ENCODE peak calls at places on chromosomes 16 and 17, in ten cellular contexts. U is transverse colon, P is esophagus muscularis mucosa, Z is K562, G is stomach, F is GM12878, A is suprapubic skin, W is upper lobe of left lung, Y is HepG2, E is SK-N-SH. X is an unnamed sample.

GRCh38 chr16:1812732-1813163 is 13.9 kb downstream of the HAGH start:
- DNase-seq in U (peak; percentile 68), P (peak; percentile 93), Z (peak; percentile 75), G (peak; percentile 89), F (no peak), A (peak; percentile 70), W (peak; percentile 91), Y (peak; percentile 70), E (peak; percentile 84), X (peak; percentile 78)

GRCh38 chr16:2492292-2492691 is 17.4 kb downstream of the TBC1D24 start:
- DNase-seq in U (peak; percentile 37), P (no peak), Z (no peak), G (no peak), F (no peak), A (no peak), W (peak; percentile 30), Y (no peak), E (no peak), X (no peak)

GRCh38 chr17:47875011-47875471 is 21.0 kb upstream of the SP2 start:
- DNase-seq in U (no peak), P (no peak), Z (no peak), G (no peak), F (no peak), A (no peak), W (no peak), Y (no peak), E (no peak), X (no peak)

GRCh38 chr16:87295259-87295658 is 21.9 kb downstream of the C16orf95 start:
- DNase-seq in U (no peak), P (no peak), Z (peak; percentile 86), G (no peak), F (no peak), A (no peak), W (no peak), Y (peak; percentile 78), E (no peak), X (no peak)

GRCh38 chr16:88907768-88908167 is 41.3 kb upstream of the PABPN1L start:
- DNase-seq in U (no peak), P (no peak), Z (no peak), G (no peak), F (no peak), A (no peak), W (no peak), Y (no peak), E (no peak), X (no peak)

GRCh38 chr16:58515871-58516767 is 802 bp downstream of the SETD6 start:
- DNase-seq in U (peak; percentile 67), P (no peak), Z (peak; percentile 69), G (peak; percentile 70), F (no peak), A (no peak), W (peak; percentile 89), Y (peak; percentile 24), E (no peak), X (peak; percentile 63)

GRCh38 chr17:33038740-33039139 is 47.1 kb downstream of the SPACA3 start:
- DNase-seq in U (peak; percentile 41), P (no peak), Z (peak; percentile 71), G (no peak), F (no peak), A (no peak), W (no peak), Y (no peak), E (peak; percentile 73), X (no peak)

GRCh38 chr16:57148481-57148880 is 37.4 kb downstream of the PSME3IP1 start:
- DNase-seq in U (no peak), P (no peak), Z (no peak), G (no peak), F (no peak), A (no peak), W (no peak), Y (no peak), E (no peak), X (peak; percentile 57)

DNA sequence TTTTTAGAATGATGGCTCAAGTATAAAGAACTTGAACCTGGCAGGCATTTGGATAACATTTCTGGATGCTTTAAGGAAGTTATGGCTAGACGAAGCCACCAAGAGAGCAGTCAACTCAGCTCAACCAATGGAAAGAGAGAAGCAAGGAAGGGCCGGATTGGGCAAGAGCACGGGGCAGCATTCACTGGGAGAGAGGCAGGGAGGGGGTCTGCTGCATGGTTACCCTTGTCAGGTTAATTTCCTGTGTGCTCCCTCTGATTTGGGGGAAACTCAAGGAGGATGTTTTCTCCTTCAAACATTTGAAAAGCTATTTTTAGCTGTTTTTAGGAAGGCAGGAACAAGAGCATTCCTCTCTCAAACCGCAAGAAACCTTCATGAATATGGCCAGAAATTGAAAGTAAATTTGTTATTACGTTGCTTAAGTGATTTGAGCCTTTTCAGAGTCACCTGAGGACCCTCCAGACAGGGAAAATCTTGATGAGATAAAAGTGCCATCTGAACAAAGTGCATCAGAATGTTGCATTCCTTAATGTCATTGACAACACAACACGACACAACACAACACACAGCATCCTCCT is 118.6 kb upstream of the ZFHX3 start:
- DNase-seq in U (no peak), P (no peak), Z (no peak), G (no peak), F (no peak), A (no peak), W (no peak), Y (no peak), E (no peak), X (peak; percentile 66)
- TF ChIP-seq EP300 in U (no peak), P (no peak), Z (no peak), G (no peak), F (no peak), A (no peak), W (no peak), Y (no peak), E (no peak), X (no peak)

DNA sequence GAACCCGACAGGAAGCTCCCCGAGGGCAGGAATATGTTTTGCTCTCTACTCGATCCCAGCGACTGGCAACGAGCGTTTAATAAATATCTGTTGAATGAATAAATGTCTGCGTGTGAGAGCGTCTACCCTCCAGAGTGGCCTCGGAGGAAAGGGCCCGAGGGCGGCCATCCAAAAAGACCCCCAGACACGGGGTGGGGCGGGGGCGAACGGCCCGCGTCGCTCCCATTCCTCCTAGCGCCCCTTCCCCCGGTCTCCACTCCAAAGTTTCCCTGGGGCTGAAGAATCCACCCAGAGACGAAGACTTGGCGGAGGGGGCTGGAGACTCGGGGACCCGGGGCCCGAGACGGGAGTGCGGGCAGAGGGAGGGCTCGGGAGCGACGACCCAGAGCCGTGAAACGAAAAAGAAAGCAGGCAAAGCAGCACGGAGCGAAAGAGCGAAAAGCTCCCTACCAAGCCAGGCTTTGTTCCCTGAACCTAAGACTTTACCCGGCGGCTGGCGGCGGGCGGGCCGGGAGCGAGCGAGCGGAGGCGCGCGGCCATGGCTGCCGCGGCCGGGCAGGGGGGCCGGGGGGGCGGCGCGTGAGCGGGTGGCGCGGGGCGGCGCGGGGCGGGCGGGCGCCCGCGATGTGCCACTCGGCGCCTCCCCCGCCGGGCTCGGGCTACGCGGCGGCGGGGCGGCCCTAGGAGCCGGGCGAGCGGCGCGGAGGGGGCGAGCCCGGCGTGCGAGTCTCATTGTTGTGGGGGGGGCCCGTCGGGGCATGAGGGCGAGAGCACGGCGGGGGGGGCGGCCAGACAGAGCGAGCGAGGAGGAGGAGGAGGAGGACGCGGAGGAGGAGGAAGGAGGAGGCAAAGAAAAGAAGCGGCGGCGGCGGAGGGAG is at the start of gene MLLT6:
- DNase-seq in U (peak; percentile 83), P (no peak), Z (peak; percentile 83), G (peak; percentile 82), F (no peak), A (no peak), W (peak; percentile 96), Y (peak; percentile 64), E (peak; percentile 93), X (peak; percentile 91)
- TF ChIP-seq POLR2AphosphoS5 in U (peak; percentile 12), P (peak; percentile 46), Z (peak; percentile 35), G (peak; percentile 47), F (no peak), A (no peak), W (peak; percentile 41), Y (peak; percentile 38), E (no peak), X (no peak)

GRCh38 chr17:79795795-79796569 is 895 bp downstream of the CBX8 start:
- DNase-seq in U (no peak), P (no peak), Z (no peak), G (no peak), F (no peak), A (no peak), W (no peak), Y (no peak), E (peak; percentile 44), X (no peak)

GRCh38 chr17:79798296-79799173 is 1.7 kb upstream of the CBX8 start:
- DNase-seq in U (no peak), P (no peak), Z (no peak), G (no peak), F (no peak), A (no peak), W (peak; percentile 86), Y (no peak), E (peak; percentile 39), X (no peak)

GRCh38 chr17:79796570-79797491 is at the start of gene CBX8:
- DNase-seq in U (peak; percentile 100), P (peak; percentile 100), Z (peak; percentile 96), G (peak; percentile 100), F (peak; percentile 94), A (peak; percentile 100), W (peak; percentile 100), Y (peak; percentile 99), E (peak; percentile 100), X (peak; percentile 100)

GRCh38 chr17:79799174-79799537 is 2.3 kb upstream of the CBX8 start:
- DNase-seq in U (no peak), P (no peak), Z (no peak), G (no peak), F (no peak), A (no peak), W (peak; percentile 85), Y (no peak), E (peak; percentile 35), X (no peak)

DNA sequence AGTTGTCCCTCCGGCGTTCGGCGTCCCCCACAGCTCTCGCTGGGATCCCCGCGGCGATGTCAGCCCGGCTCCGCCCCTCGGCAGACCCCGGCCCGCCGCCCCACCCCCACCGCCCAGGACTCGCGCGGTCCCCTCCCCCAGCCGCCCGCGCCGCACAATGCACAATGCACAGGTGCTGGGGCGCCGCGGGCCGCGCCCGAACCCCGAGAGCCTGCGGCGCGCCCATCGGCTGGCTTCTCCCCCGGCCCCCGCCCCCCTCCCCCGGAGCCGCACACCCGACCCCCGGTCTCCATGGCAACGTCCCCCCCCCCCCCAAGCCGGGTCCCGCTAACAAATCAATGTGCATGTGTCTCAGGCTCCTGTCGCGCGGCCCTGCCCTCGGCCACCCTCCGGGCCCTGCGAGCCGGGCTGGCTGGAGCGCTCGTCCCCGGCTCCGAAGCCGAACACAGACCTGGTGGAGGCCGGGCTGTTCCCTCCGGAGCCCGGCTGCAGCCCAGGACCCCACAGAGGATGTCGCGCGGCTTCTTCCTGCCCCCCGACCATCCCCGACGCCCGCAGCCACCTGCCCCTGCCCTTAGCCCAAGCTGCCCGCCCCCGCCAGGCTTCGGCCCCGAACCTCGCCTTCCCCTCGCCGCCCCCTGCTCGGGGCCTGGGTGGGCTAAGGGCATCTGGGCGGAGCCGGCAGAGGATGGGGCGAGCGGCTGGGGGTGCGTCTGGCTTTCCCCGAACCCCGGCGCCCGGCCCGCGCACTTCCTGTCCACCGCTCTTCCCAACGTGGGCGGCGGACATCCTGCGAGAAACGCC is 817 bp upstream of the CBX8 start:
- DNase-seq in U (no peak), P (no peak), Z (peak; percentile 87), G (no peak), F (no peak), A (no peak), W (peak; percentile 89), Y (no peak), E (peak; percentile 96), X (no peak)
- H3K4me1 ChIP-seq in U (peaks cover 18% of the 10 kb centered on the region), P (peaks cover 78% of the 10 kb centered on the region), Z (peaks cover 77% of the 10 kb centered on the region), G (peaks cover 78% of the 10 kb centered on the region), F (peaks cover 29% of the 10 kb centered on the region), A (peaks cover 66% of the 10 kb centered on the region), W (peaks cover 56% of the 10 kb centered on the region), Y (peaks cover 60% of the 10 kb centered on the region), E (peaks cover 23% of the 10 kb centered on the region), X (peaks cover 84% of the 10 kb centered on the region)

DNA sequence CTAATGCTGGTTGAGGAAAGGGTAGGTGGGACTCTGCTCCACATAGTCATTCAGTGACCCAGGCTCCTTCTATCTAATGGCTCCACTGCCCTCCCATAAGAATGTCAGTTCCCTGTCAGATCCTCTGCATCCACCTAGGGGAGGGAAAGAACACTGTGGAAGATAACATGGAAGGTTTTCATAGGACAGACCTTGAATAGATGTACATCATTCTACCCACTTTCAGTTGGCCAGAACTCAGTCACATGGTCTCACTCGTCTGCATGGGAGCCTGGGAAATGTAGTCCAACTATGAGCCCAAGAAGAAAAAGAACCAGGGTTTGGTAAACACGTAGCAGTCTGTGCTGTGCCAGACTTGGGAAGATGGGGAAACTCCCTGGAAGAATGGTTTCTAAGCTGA is 27.1 kb upstream of the SCNN1B start:
- DNase-seq in U (no peak), P (no peak), Z (no peak), G (no peak), F (no peak), A (no peak), W (no peak), Y (peak; percentile 36), E (no peak), X (no peak)
- TF ChIP-seq EP300 in U (no peak), P (no peak), Z (no peak), G (no peak), F (no peak), A (no peak), W (no peak), Y (no peak), E (no peak), X (no peak)